ENCODE peak calls at places on chromosomes 12 and 14, in ten cellular contexts. One of them, this sample, is unnamed.

GRCh38 chr12:66279127-66279712 is 23.1 kb upstream of the HELB start:
- ATAC-seq in activated CD8-positive, alpha-beta T cell treated with anti-CD3 and anti-CD28 coated beads, Interleukin-2, amount 10 ng/mL, durations not matched to agents 7 days and 5 days: peak
- ATAC-seq in stimulated activated naive CD8-positive, alpha-beta T cell treated with anti-CD3 and anti-CD28 coated beads, Interleukin-15, amount 100 ng/mL, for 72 hours: peak
- ATAC-seq in left cardiac atrium: peak
- ATAC-seq in activated CD8-positive, alpha-beta memory T cell treated with anti-CD3 and anti-CD28 coated beads, Interleukin-2, amount 10 ng/mL, durations not matched to agents 7 days and 5 days: peak
- ATAC-seq in right lobe of liver: peak
- ATAC-seq in Right ventricle myocardium superior: no peak
- ATAC-seq in T-cell: peak
- ATAC-seq in heart right ventricle: no peak
- ATAC-seq in HepG2: peak
- ATAC-seq in this sample: peak

GRCh38 chr12:39372929-39373328 is 70.0 kb downstream of the KIF21A start:
- ATAC-seq in activated CD8-positive, alpha-beta T cell treated with anti-CD3 and anti-CD28 coated beads, Interleukin-2, amount 10 ng/mL, durations not matched to agents 7 days and 5 days: peak
- ATAC-seq in stimulated activated naive CD8-positive, alpha-beta T cell treated with anti-CD3 and anti-CD28 coated beads, Interleukin-15, amount 100 ng/mL, for 72 hours: peak
- ATAC-seq in left cardiac atrium: no peak
- ATAC-seq in activated CD8-positive, alpha-beta memory T cell treated with anti-CD3 and anti-CD28 coated beads, Interleukin-2, amount 10 ng/mL, durations not matched to agents 7 days and 5 days: peak
- ATAC-seq in right lobe of liver: peak
- ATAC-seq in Right ventricle myocardium superior: no peak
- ATAC-seq in T-cell: peak
- ATAC-seq in heart right ventricle: peak
- ATAC-seq in HepG2: no peak
- ATAC-seq in this sample: no peak

GRCh38 chr14:58599145-58599544 is 38.6 kb upstream of the DACT1 start:
- ATAC-seq in activated CD8-positive, alpha-beta T cell treated with anti-CD3 and anti-CD28 coated beads, Interleukin-2, amount 10 ng/mL, durations not matched to agents 7 days and 5 days: peak
- ATAC-seq in stimulated activated naive CD8-positive, alpha-beta T cell treated with anti-CD3 and anti-CD28 coated beads, Interleukin-15, amount 100 ng/mL, for 72 hours: peak
- ATAC-seq in left cardiac atrium: no peak
- ATAC-seq in activated CD8-positive, alpha-beta memory T cell treated with anti-CD3 and anti-CD28 coated beads, Interleukin-2, amount 10 ng/mL, durations not matched to agents 7 days and 5 days: no peak
- ATAC-seq in right lobe of liver: no peak
- ATAC-seq in Right ventricle myocardium superior: no peak
- ATAC-seq in T-cell: no peak
- ATAC-seq in heart right ventricle: no peak
- ATAC-seq in HepG2: no peak
- ATAC-seq in this sample: no peak

GRCh38 chr12:19908825-19909224 is 459.5 kb upstream of the PDE3A start:
- ATAC-seq in activated CD8-positive, alpha-beta T cell treated with anti-CD3 and anti-CD28 coated beads, Interleukin-2, amount 10 ng/mL, durations not matched to agents 7 days and 5 days: no peak
- ATAC-seq in stimulated activated naive CD8-positive, alpha-beta T cell treated with anti-CD3 and anti-CD28 coated beads, Interleukin-15, amount 100 ng/mL, for 72 hours: no peak
- ATAC-seq in left cardiac atrium: no peak
- ATAC-seq in activated CD8-positive, alpha-beta memory T cell treated with anti-CD3 and anti-CD28 coated beads, Interleukin-2, amount 10 ng/mL, durations not matched to agents 7 days and 5 days: no peak
- ATAC-seq in right lobe of liver: no peak
- ATAC-seq in Right ventricle myocardium superior: no peak
- ATAC-seq in T-cell: no peak
- ATAC-seq in heart right ventricle: no peak
- ATAC-seq in HepG2: no peak
- ATAC-seq in this sample: no peak

GRCh38 chr12:119659289-119659897 is 8.5 kb upstream of the PRKAB1 start:
- ATAC-seq in activated CD8-positive, alpha-beta T cell treated with anti-CD3 and anti-CD28 coated beads, Interleukin-2, amount 10 ng/mL, durations not matched to agents 7 days and 5 days: peak
- ATAC-seq in stimulated activated naive CD8-positive, alpha-beta T cell treated with anti-CD3 and anti-CD28 coated beads, Interleukin-15, amount 100 ng/mL, for 72 hours: peak
- ATAC-seq in left cardiac atrium: no peak
- ATAC-seq in activated CD8-positive, alpha-beta memory T cell treated with anti-CD3 and anti-CD28 coated beads, Interleukin-2, amount 10 ng/mL, durations not matched to agents 7 days and 5 days: peak
- ATAC-seq in right lobe of liver: peak
- ATAC-seq in Right ventricle myocardium superior: no peak
- ATAC-seq in T-cell: peak
- ATAC-seq in heart right ventricle: no peak
- ATAC-seq in HepG2: no peak
- ATAC-seq in this sample: peak

GRCh38 chr12:98262886-98263285 is 252.5 kb upstream of the TMPO start:
- ATAC-seq in activated CD8-positive, alpha-beta T cell treated with anti-CD3 and anti-CD28 coated beads, Interleukin-2, amount 10 ng/mL, durations not matched to agents 7 days and 5 days: no peak
- ATAC-seq in stimulated activated naive CD8-positive, alpha-beta T cell treated with anti-CD3 and anti-CD28 coated beads, Interleukin-15, amount 100 ng/mL, for 72 hours: no peak
- ATAC-seq in left cardiac atrium: no peak
- ATAC-seq in activated CD8-positive, alpha-beta memory T cell treated with anti-CD3 and anti-CD28 coated beads, Interleukin-2, amount 10 ng/mL, durations not matched to agents 7 days and 5 days: no peak
- ATAC-seq in right lobe of liver: no peak
- ATAC-seq in Right ventricle myocardium superior: no peak
- ATAC-seq in T-cell: no peak
- ATAC-seq in heart right ventricle: no peak
- ATAC-seq in HepG2: no peak
- ATAC-seq in this sample: no peak

GRCh38 chr12:92186038-92186470 is 40.4 kb upstream of the BTG1 start:
- ATAC-seq in activated CD8-positive, alpha-beta T cell treated with anti-CD3 and anti-CD28 coated beads, Interleukin-2, amount 10 ng/mL, durations not matched to agents 7 days and 5 days: no peak
- ATAC-seq in stimulated activated naive CD8-positive, alpha-beta T cell treated with anti-CD3 and anti-CD28 coated beads, Interleukin-15, amount 100 ng/mL, for 72 hours: peak
- ATAC-seq in left cardiac atrium: no peak
- ATAC-seq in activated CD8-positive, alpha-beta memory T cell treated with anti-CD3 and anti-CD28 coated beads, Interleukin-2, amount 10 ng/mL, durations not matched to agents 7 days and 5 days: no peak
- ATAC-seq in right lobe of liver: no peak
- ATAC-seq in Right ventricle myocardium superior: no peak
- ATAC-seq in T-cell: no peak
- ATAC-seq in heart right ventricle: no peak
- ATAC-seq in HepG2: no peak
- ATAC-seq in this sample: no peak

GRCh38 chr14:91731018-91731417 is 868 bp downstream of the CATSPERB start:
- ATAC-seq in activated CD8-positive, alpha-beta T cell treated with anti-CD3 and anti-CD28 coated beads, Interleukin-2, amount 10 ng/mL, durations not matched to agents 7 days and 5 days: no peak
- ATAC-seq in stimulated activated naive CD8-positive, alpha-beta T cell treated with anti-CD3 and anti-CD28 coated beads, Interleukin-15, amount 100 ng/mL, for 72 hours: no peak
- ATAC-seq in left cardiac atrium: no peak
- ATAC-seq in activated CD8-positive, alpha-beta memory T cell treated with anti-CD3 and anti-CD28 coated beads, Interleukin-2, amount 10 ng/mL, durations not matched to agents 7 days and 5 days: no peak
- ATAC-seq in right lobe of liver: no peak
- ATAC-seq in Right ventricle myocardium superior: no peak
- ATAC-seq in T-cell: no peak
- ATAC-seq in heart right ventricle: no peak
- ATAC-seq in HepG2: no peak
- ATAC-seq in this sample: no peak

GRCh38 chr12:71837356-71837755 is 2.2 kb upstream of the TBC1D15 start:
- ATAC-seq in activated CD8-positive, alpha-beta T cell treated with anti-CD3 and anti-CD28 coated beads, Interleukin-2, amount 10 ng/mL, durations not matched to agents 7 days and 5 days: no peak
- ATAC-seq in stimulated activated naive CD8-positive, alpha-beta T cell treated with anti-CD3 and anti-CD28 coated beads, Interleukin-15, amount 100 ng/mL, for 72 hours: no peak
- ATAC-seq in left cardiac atrium: no peak
- ATAC-seq in activated CD8-positive, alpha-beta memory T cell treated with anti-CD3 and anti-CD28 coated beads, Interleukin-2, amount 10 ng/mL, durations not matched to agents 7 days and 5 days: no peak
- ATAC-seq in right lobe of liver: no peak
- ATAC-seq in Right ventricle myocardium superior: no peak
- ATAC-seq in T-cell: no peak
- ATAC-seq in heart right ventricle: no peak
- ATAC-seq in HepG2: no peak
- ATAC-seq in this sample: no peak

GRCh38 chr12:109523071-109523470 is 45.6 kb downstream of the UBE3B start:
- ATAC-seq in activated CD8-positive, alpha-beta T cell treated with anti-CD3 and anti-CD28 coated beads, Interleukin-2, amount 10 ng/mL, durations not matched to agents 7 days and 5 days: no peak
- ATAC-seq in stimulated activated naive CD8-positive, alpha-beta T cell treated with anti-CD3 and anti-CD28 coated beads, Interleukin-15, amount 100 ng/mL, for 72 hours: no peak
- ATAC-seq in left cardiac atrium: peak
- ATAC-seq in activated CD8-positive, alpha-beta memory T cell treated with anti-CD3 and anti-CD28 coated beads, Interleukin-2, amount 10 ng/mL, durations not matched to agents 7 days and 5 days: no peak
- ATAC-seq in right lobe of liver: no peak
- ATAC-seq in Right ventricle myocardium superior: peak
- ATAC-seq in T-cell: no peak
- ATAC-seq in heart right ventricle: peak
- ATAC-seq in HepG2: no peak
- ATAC-seq in this sample: peak

GRCh38 chr12:89244536-89244935 is 107.8 kb downstream of the DUSP6 start:
- ATAC-seq in activated CD8-positive, alpha-beta T cell treated with anti-CD3 and anti-CD28 coated beads, Interleukin-2, amount 10 ng/mL, durations not matched to agents 7 days and 5 days: peak
- ATAC-seq in stimulated activated naive CD8-positive, alpha-beta T cell treated with anti-CD3 and anti-CD28 coated beads, Interleukin-15, amount 100 ng/mL, for 72 hours: peak
- ATAC-seq in left cardiac atrium: peak
- ATAC-seq in activated CD8-positive, alpha-beta memory T cell treated with anti-CD3 and anti-CD28 coated beads, Interleukin-2, amount 10 ng/mL, durations not matched to agents 7 days and 5 days: peak
- ATAC-seq in right lobe of liver: peak
- ATAC-seq in Right ventricle myocardium superior: peak
- ATAC-seq in T-cell: peak
- ATAC-seq in heart right ventricle: peak
- ATAC-seq in HepG2: no peak
- ATAC-seq in this sample: no peak

GRCh38 chr12:50545783-50546182 is 41.0 kb downstream of the DIP2B start:
- ATAC-seq in activated CD8-positive, alpha-beta T cell treated with anti-CD3 and anti-CD28 coated beads, Interleukin-2, amount 10 ng/mL, durations not matched to agents 7 days and 5 days: no peak
- ATAC-seq in stimulated activated naive CD8-positive, alpha-beta T cell treated with anti-CD3 and anti-CD28 coated beads, Interleukin-15, amount 100 ng/mL, for 72 hours: no peak
- ATAC-seq in left cardiac atrium: no peak
- ATAC-seq in activated CD8-positive, alpha-beta memory T cell treated with anti-CD3 and anti-CD28 coated beads, Interleukin-2, amount 10 ng/mL, durations not matched to agents 7 days and 5 days: no peak
- ATAC-seq in right lobe of liver: peak
- ATAC-seq in Right ventricle myocardium superior: no peak
- ATAC-seq in T-cell: no peak
- ATAC-seq in heart right ventricle: no peak
- ATAC-seq in HepG2: no peak
- ATAC-seq in this sample: peak

GRCh38 chr12:64470507-64470906 is 18.6 kb downstream of the TBK1 start:
- ATAC-seq in activated CD8-positive, alpha-beta T cell treated with anti-CD3 and anti-CD28 coated beads, Interleukin-2, amount 10 ng/mL, durations not matched to agents 7 days and 5 days: no peak
- ATAC-seq in stimulated activated naive CD8-positive, alpha-beta T cell treated with anti-CD3 and anti-CD28 coated beads, Interleukin-15, amount 100 ng/mL, for 72 hours: no peak
- ATAC-seq in left cardiac atrium: no peak
- ATAC-seq in activated CD8-positive, alpha-beta memory T cell treated with anti-CD3 and anti-CD28 coated beads, Interleukin-2, amount 10 ng/mL, durations not matched to agents 7 days and 5 days: no peak
- ATAC-seq in right lobe of liver: no peak
- ATAC-seq in Right ventricle myocardium superior: peak
- ATAC-seq in T-cell: no peak
- ATAC-seq in heart right ventricle: no peak
- ATAC-seq in HepG2: no peak
- ATAC-seq in this sample: no peak

GRCh38 chr14:76922092-76922491 is 95.9 kb downstream of the LRRC74A start:
- ATAC-seq in activated CD8-positive, alpha-beta T cell treated with anti-CD3 and anti-CD28 coated beads, Interleukin-2, amount 10 ng/mL, durations not matched to agents 7 days and 5 days: no peak
- ATAC-seq in stimulated activated naive CD8-positive, alpha-beta T cell treated with anti-CD3 and anti-CD28 coated beads, Interleukin-15, amount 100 ng/mL, for 72 hours: no peak
- ATAC-seq in left cardiac atrium: no peak
- ATAC-seq in activated CD8-positive, alpha-beta memory T cell treated with anti-CD3 and anti-CD28 coated beads, Interleukin-2, amount 10 ng/mL, durations not matched to agents 7 days and 5 days: no peak
- ATAC-seq in right lobe of liver: no peak
- ATAC-seq in Right ventricle myocardium superior: no peak
- ATAC-seq in T-cell: no peak
- ATAC-seq in heart right ventricle: no peak
- ATAC-seq in HepG2: no peak
- ATAC-seq in this sample: no peak

GRCh38 chr14:102586420-102587119 is 5.9 kb upstream of the RCOR1 start:
- ATAC-seq in activated CD8-positive, alpha-beta T cell treated with anti-CD3 and anti-CD28 coated beads, Interleukin-2, amount 10 ng/mL, durations not matched to agents 7 days and 5 days: no peak
- ATAC-seq in stimulated activated naive CD8-positive, alpha-beta T cell treated with anti-CD3 and anti-CD28 coated beads, Interleukin-15, amount 100 ng/mL, for 72 hours: no peak
- ATAC-seq in left cardiac atrium: no peak
- ATAC-seq in activated CD8-positive, alpha-beta memory T cell treated with anti-CD3 and anti-CD28 coated beads, Interleukin-2, amount 10 ng/mL, durations not matched to agents 7 days and 5 days: no peak
- ATAC-seq in right lobe of liver: no peak
- ATAC-seq in Right ventricle myocardium superior: no peak
- ATAC-seq in T-cell: no peak
- ATAC-seq in heart right ventricle: no peak
- ATAC-seq in HepG2: no peak
- ATAC-seq in this sample: no peak

GRCh38 chr12:115504241-115504941 is 773.1 kb downstream of the MED13L start:
- ATAC-seq in activated CD8-positive, alpha-beta T cell treated with anti-CD3 and anti-CD28 coated beads, Interleukin-2, amount 10 ng/mL, durations not matched to agents 7 days and 5 days: no peak
- ATAC-seq in stimulated activated naive CD8-positive, alpha-beta T cell treated with anti-CD3 and anti-CD28 coated beads, Interleukin-15, amount 100 ng/mL, for 72 hours: peak
- ATAC-seq in left cardiac atrium: peak
- ATAC-seq in activated CD8-positive, alpha-beta memory T cell treated with anti-CD3 and anti-CD28 coated beads, Interleukin-2, amount 10 ng/mL, durations not matched to agents 7 days and 5 days: no peak
- ATAC-seq in right lobe of liver: peak
- ATAC-seq in Right ventricle myocardium superior: peak
- ATAC-seq in T-cell: no peak
- ATAC-seq in heart right ventricle: peak
- ATAC-seq in HepG2: no peak
- ATAC-seq in this sample: no peak

GRCh38 chr12:107386569-107386968 is 293.2 kb upstream of the CRY1 start:
- ATAC-seq in activated CD8-positive, alpha-beta T cell treated with anti-CD3 and anti-CD28 coated beads, Interleukin-2, amount 10 ng/mL, durations not matched to agents 7 days and 5 days: no peak
- ATAC-seq in stimulated activated naive CD8-positive, alpha-beta T cell treated with anti-CD3 and anti-CD28 coated beads, Interleukin-15, amount 100 ng/mL, for 72 hours: peak
- ATAC-seq in left cardiac atrium: no peak
- ATAC-seq in activated CD8-positive, alpha-beta memory T cell treated with anti-CD3 and anti-CD28 coated beads, Interleukin-2, amount 10 ng/mL, durations not matched to agents 7 days and 5 days: no peak
- ATAC-seq in right lobe of liver: no peak
- ATAC-seq in Right ventricle myocardium superior: peak
- ATAC-seq in T-cell: no peak
- ATAC-seq in heart right ventricle: no peak
- ATAC-seq in HepG2: no peak
- ATAC-seq in this sample: no peak

GRCh38 chr12:76041406-76041805 is 9.8 kb upstream of the PHLDA1 start:
- ATAC-seq in activated CD8-positive, alpha-beta T cell treated with anti-CD3 and anti-CD28 coated beads, Interleukin-2, amount 10 ng/mL, durations not matched to agents 7 days and 5 days: no peak
- ATAC-seq in stimulated activated naive CD8-positive, alpha-beta T cell treated with anti-CD3 and anti-CD28 coated beads, Interleukin-15, amount 100 ng/mL, for 72 hours: no peak
- ATAC-seq in left cardiac atrium: no peak
- ATAC-seq in activated CD8-positive, alpha-beta memory T cell treated with anti-CD3 and anti-CD28 coated beads, Interleukin-2, amount 10 ng/mL, durations not matched to agents 7 days and 5 days: no peak
- ATAC-seq in right lobe of liver: no peak
- ATAC-seq in Right ventricle myocardium superior: no peak
- ATAC-seq in T-cell: no peak
- ATAC-seq in heart right ventricle: no peak
- ATAC-seq in HepG2: no peak
- ATAC-seq in this sample: no peak

GRCh38 chr14:57401501-57401900 is 11.1 kb downstream of the NAA30 start:
- ATAC-seq in activated CD8-positive, alpha-beta T cell treated with anti-CD3 and anti-CD28 coated beads, Interleukin-2, amount 10 ng/mL, durations not matched to agents 7 days and 5 days: no peak
- ATAC-seq in stimulated activated naive CD8-positive, alpha-beta T cell treated with anti-CD3 and anti-CD28 coated beads, Interleukin-15, amount 100 ng/mL, for 72 hours: no peak
- ATAC-seq in left cardiac atrium: no peak
- ATAC-seq in activated CD8-positive, alpha-beta memory T cell treated with anti-CD3 and anti-CD28 coated beads, Interleukin-2, amount 10 ng/mL, durations not matched to agents 7 days and 5 days: no peak
- ATAC-seq in right lobe of liver: peak
- ATAC-seq in Right ventricle myocardium superior: no peak
- ATAC-seq in T-cell: no peak
- ATAC-seq in heart right ventricle: no peak
- ATAC-seq in HepG2: no peak
- ATAC-seq in this sample: no peak

GRCh38 chr14:23639891-23640523 is 3.8 kb downstream of the DHRS2 start:
- ATAC-seq in activated CD8-positive, alpha-beta T cell treated with anti-CD3 and anti-CD28 coated beads, Interleukin-2, amount 10 ng/mL, durations not matched to agents 7 days and 5 days: no peak
- ATAC-seq in stimulated activated naive CD8-positive, alpha-beta T cell treated with anti-CD3 and anti-CD28 coated beads, Interleukin-15, amount 100 ng/mL, for 72 hours: no peak
- ATAC-seq in left cardiac atrium: no peak
- ATAC-seq in activated CD8-positive, alpha-beta memory T cell treated with anti-CD3 and anti-CD28 coated beads, Interleukin-2, amount 10 ng/mL, durations not matched to agents 7 days and 5 days: no peak
- ATAC-seq in right lobe of liver: no peak
- ATAC-seq in Right ventricle myocardium superior: no peak
- ATAC-seq in T-cell: no peak
- ATAC-seq in heart right ventricle: no peak
- ATAC-seq in HepG2: no peak
- ATAC-seq in this sample: peak

GRCh38 chr14:101713641-101714349 is 47.7 kb upstream of the PPP2R5C start:
- ATAC-seq in activated CD8-positive, alpha-beta T cell treated with anti-CD3 and anti-CD28 coated beads, Interleukin-2, amount 10 ng/mL, durations not matched to agents 7 days and 5 days: no peak
- ATAC-seq in stimulated activated naive CD8-positive, alpha-beta T cell treated with anti-CD3 and anti-CD28 coated beads, Interleukin-15, amount 100 ng/mL, for 72 hours: no peak
- ATAC-seq in left cardiac atrium: no peak
- ATAC-seq in activated CD8-positive, alpha-beta memory T cell treated with anti-CD3 and anti-CD28 coated beads, Interleukin-2, amount 10 ng/mL, durations not matched to agents 7 days and 5 days: peak
- ATAC-seq in right lobe of liver: no peak
- ATAC-seq in Right ventricle myocardium superior: no peak
- ATAC-seq in T-cell: peak
- ATAC-seq in heart right ventricle: no peak
- ATAC-seq in HepG2: no peak
- ATAC-seq in this sample: no peak

GRCh38 chr12:107474639-107475539 is 210.7 kb upstream of the PWP1 start:
- ATAC-seq in activated CD8-positive, alpha-beta T cell treated with anti-CD3 and anti-CD28 coated beads, Interleukin-2, amount 10 ng/mL, durations not matched to agents 7 days and 5 days: peak
- ATAC-seq in stimulated activated naive CD8-positive, alpha-beta T cell treated with anti-CD3 and anti-CD28 coated beads, Interleukin-15, amount 100 ng/mL, for 72 hours: peak
- ATAC-seq in left cardiac atrium: no peak
- ATAC-seq in activated CD8-positive, alpha-beta memory T cell treated with anti-CD3 and anti-CD28 coated beads, Interleukin-2, amount 10 ng/mL, durations not matched to agents 7 days and 5 days: no peak
- ATAC-seq in right lobe of liver: no peak
- ATAC-seq in Right ventricle myocardium superior: no peak
- ATAC-seq in T-cell: peak
- ATAC-seq in heart right ventricle: no peak
- ATAC-seq in HepG2: no peak
- ATAC-seq in this sample: no peak

This sample was measured in SK-N-SH treated with all-trans-retinoic acid at 6 μM for 48 hours.